ENCODE peak calls at places on chromosome 20, in ten cellular contexts. L is transverse colon, I is lower lobe of right lung, D is GM10248, V is astrocyte of the spinal cord, Q is colonic mucosa, Y is AG09309, A is fibroblast of mammary gland, J is brain microvascular endothelial cell, P is DND-41. B is an unnamed sample.

GRCh38 chr20:20593447-20594170 is 118.8 kb downstream of the RALGAPA2 start:
- DNase-seq in L (no peak), I (peak), D (peak), V (peak), Q (no peak), Y (no peak), A (peak), J (peak), P (peak), B (no peak)

GRCh38 chr20:7499201-7499600 is 441.1 kb downstream of the HAO1 start:
- DNase-seq in L (no peak), I (no peak), D (no peak), V (no peak), Q (no peak), Y (no peak), A (no peak), J (no peak), P (no peak), B (no peak)

GRCh38 chr20:496126-496696 is 33.9 kb upstream of the TBC1D20 start:
- DNase-seq in L (no peak), I (no peak), D (no peak), V (no peak), Q (no peak), Y (peak), A (peak), J (no peak), P (no peak), B (peak)

GRCh38 chr20:45828589-45828988 is 1.5 kb upstream of the TNNC2 start:
- DNase-seq in L (no peak), I (no peak), D (no peak), V (no peak), Q (no peak), Y (no peak), A (no peak), J (no peak), P (no peak), B (no peak)

GRCh38 chr20:9427977-9428607 is 86.3 kb upstream of the LAMP5 start:
- DNase-seq in L (no peak), I (no peak), D (no peak), V (no peak), Q (no peak), Y (no peak), A (no peak), J (no peak), P (no peak), B (no peak)

GRCh38 chr20:51134405-51134804 is 111.5 kb upstream of the KCNG1 start:
- DNase-seq in L (no peak), I (no peak), D (no peak), V (no peak), Q (peak), Y (no peak), A (no peak), J (no peak), P (no peak), B (no peak)

GRCh38 chr20:45957021-45957941 is 14.7 kb downstream of the ZNF335 start:
- DNase-seq in L (no peak), I (peak), D (no peak), V (no peak), Q (no peak), Y (no peak), A (no peak), J (no peak), P (no peak), B (no peak)

GRCh38 chr20:58976095-58976730 is 4.8 kb upstream of the NELFCD start:
- DNase-seq in L (no peak), I (no peak), D (no peak), V (no peak), Q (no peak), Y (no peak), A (no peak), J (no peak), P (no peak), B (no peak)

GRCh38 chr20:16243470-16243869 is 329.8 kb downstream of the KIF16B start:
- DNase-seq in L (no peak), I (no peak), D (no peak), V (no peak), Q (no peak), Y (no peak), A (no peak), J (no peak), P (no peak), B (no peak)

GRCh38 chr20:21099653-21100589 is 6.2 kb downstream of the LINC00237 start:
- DNase-seq in L (peak), I (peak), D (peak), V (no peak), Q (peak), Y (no peak), A (no peak), J (no peak), P (no peak), B (no peak)

GRCh38 chr20:57627972-57628650 is 7.9 kb upstream of the ZBP1 start:
- DNase-seq in L (peak), I (no peak), D (no peak), V (peak), Q (no peak), Y (peak), A (peak), J (peak), P (peak), B (no peak)

GRCh38 chr20:24746351-24746685 is 202.8 kb upstream of the CST7 start:
- DNase-seq in L (peak), I (peak), D (no peak), V (no peak), Q (peak), Y (no peak), A (no peak), J (no peak), P (peak), B (no peak)

GRCh38 chr20:39822667-39823066 is 860.5 kb downstream of the DHX35 start:
- DNase-seq in L (no peak), I (no peak), D (no peak), V (peak), Q (no peak), Y (peak), A (peak), J (peak), P (no peak), B (no peak)

GRCh38 chr20:6954219-6954618 is 186.7 kb downstream of the BMP2 start:
- DNase-seq in L (no peak), I (no peak), D (no peak), V (no peak), Q (no peak), Y (no peak), A (no peak), J (no peak), P (no peak), B (no peak)

GRCh38 chr20:49415664-49416044 is 66.8 kb downstream of the KCNB1 start:
- DNase-seq in L (no peak), I (no peak), D (no peak), V (no peak), Q (no peak), Y (no peak), A (no peak), J (no peak), P (no peak), B (no peak)

GRCh38 chr20:23509580-23509913 is 18.6 kb downstream of the CST8 start:
- DNase-seq in L (no peak), I (no peak), D (no peak), V (no peak), Q (no peak), Y (no peak), A (peak), J (no peak), P (no peak), B (no peak)

GRCh38 chr20:37534401-37535157 is 6.9 kb upstream of the BLCAP start:
- DNase-seq in L (peak), I (no peak), D (peak), V (peak), Q (peak), Y (peak), A (peak), J (peak), P (peak), B (peak)

GRCh38 chr20:8473459-8473858 is 341.4 kb downstream of the PLCB1 start:
- DNase-seq in L (no peak), I (no peak), D (no peak), V (no peak), Q (no peak), Y (no peak), A (peak), J (no peak), P (no peak), B (no peak)

GRCh38 chr20:49572857-49573256 is 4.9 kb upstream of the PTGIS start:
- DNase-seq in L (no peak), I (no peak), D (no peak), V (no peak), Q (no peak), Y (no peak), A (no peak), J (no peak), P (peak), B (no peak)

GRCh38 chr20:889932-890463 is 26.1 kb downstream of the ANGPT4 start:
- DNase-seq in L (no peak), I (no peak), D (no peak), V (no peak), Q (no peak), Y (no peak), A (no peak), J (no peak), P (no peak), B (no peak)

GRCh38 chr20:1897486-1897885 is 2.3 kb downstream of the SIRPA start:
- DNase-seq in L (no peak), I (no peak), D (no peak), V (no peak), Q (peak), Y (no peak), A (peak), J (no peak), P (no peak), B (no peak)

GRCh38 chr20:45500022-45500421 is 15.4 kb downstream of the SPINT3 start:
- DNase-seq in L (peak), I (no peak), D (no peak), V (no peak), Q (peak), Y (no peak), A (no peak), J (no peak), P (no peak), B (no peak)

GRCh38 chr20:44211177-44212039 is 837 bp upstream of the OSER1 start:
- DNase-seq in L (peak), I (no peak), D (peak), V (peak), Q (peak), Y (no peak), A (peak), J (peak), P (no peak), B (no peak)

GRCh38 chr20:44212792-44213191 is 2.2 kb upstream of the OSER1 start:
- DNase-seq in L (no peak), I (no peak), D (no peak), V (no peak), Q (no peak), Y (no peak), A (peak), J (no peak), P (no peak), B (no peak)

GRCh38 chr20:44217342-44218092 is 6.9 kb upstream of the OSER1 start:
- DNase-seq in L (peak), I (peak), D (peak), V (peak), Q (peak), Y (peak), A (peak), J (peak), P (peak), B (peak)

GRCh38 chr20:44218441-44218840 is 7.9 kb upstream of the OSER1 start:
- DNase-seq in L (no peak), I (no peak), D (no peak), V (no peak), Q (no peak), Y (no peak), A (no peak), J (no peak), P (peak), B (no peak)

GRCh38 chr20:44215125-44215524 is 4.6 kb upstream of the OSER1 start:
- DNase-seq in L (peak), I (peak), D (peak), V (peak), Q (peak), Y (no peak), A (peak), J (peak), P (peak), B (no peak)
- TF ChIP-seq CTCF in L (peak), I (peak), D (peak), V (peak), Q (peak), Y (peak), A (peak), J (peak), P (peak), B (peak)

GRCh38 chr20:36107881-36108280 is 46.7 kb upstream of the EPB41L1 start:
- DNase-seq in L (no peak), I (no peak), D (no peak), V (no peak), Q (no peak), Y (no peak), A (no peak), J (no peak), P (no peak), B (no peak)
- TF ChIP-seq CTCF in L (no peak), I (no peak), D (no peak), V (no peak), Q (no peak), Y (no peak), A (no peak), J (no peak), P (no peak), B (no peak)

GRCh38 chr20:63049561-63050221 is 42.9 kb upstream of the BHLHE23 start:
- DNase-seq in L (no peak), I (peak), D (no peak), V (no peak), Q (no peak), Y (no peak), A (no peak), J (no peak), P (no peak), B (no peak)
- TF ChIP-seq CTCF in L (no peak), I (no peak), D (no peak), V (no peak), Q (no peak), Y (no peak), A (no peak), J (no peak), P (no peak), B (no peak)

DNA sequence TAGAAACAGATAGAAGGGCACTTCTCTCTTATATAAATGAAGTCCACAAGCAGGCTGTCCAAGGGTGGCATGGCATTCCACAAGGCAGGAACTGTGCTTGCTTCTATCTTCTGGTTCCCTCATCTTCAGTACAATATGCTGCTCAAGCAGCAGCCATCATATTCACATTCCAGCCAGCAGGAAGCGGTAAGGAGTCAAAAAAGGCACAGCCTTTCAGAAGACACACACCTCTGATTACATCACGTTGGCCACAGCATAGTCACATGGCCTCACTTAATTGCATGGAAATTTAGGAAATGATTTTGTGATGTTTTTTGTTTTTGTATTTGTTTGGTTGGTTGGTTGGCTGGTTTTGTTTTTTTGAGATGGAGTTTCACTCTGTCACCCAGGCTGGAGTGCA is 19.0 kb downstream of the REM1 start:
- DNase-seq in L (no peak), I (no peak), D (no peak), V (no peak), Q (no peak), Y (no peak), A (peak), J (no peak), P (no peak), B (no peak)
- TF ChIP-seq CTCF in L (no peak), I (peak), D (no peak), V (peak), Q (no peak), Y (peak), A (peak), J (peak), P (peak), B (peak)

DNA sequence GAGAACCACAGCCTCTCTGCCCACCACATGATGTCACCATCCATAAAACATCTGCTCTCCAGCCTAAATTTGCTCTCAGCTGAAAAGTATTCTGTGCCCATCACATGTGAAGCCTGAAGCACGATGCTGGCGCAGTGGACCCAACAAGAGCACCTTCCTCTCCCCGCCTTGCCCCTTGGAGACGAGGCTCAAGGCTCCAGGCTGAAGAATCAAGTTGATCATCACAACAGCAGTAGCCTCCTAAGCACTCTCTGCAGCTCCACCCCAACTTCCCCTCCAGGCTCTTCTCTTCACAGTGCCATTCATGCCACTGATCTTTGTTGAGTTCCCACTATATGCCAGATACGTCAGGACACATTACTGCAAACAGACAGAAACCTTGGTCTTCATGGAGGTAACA is 41.5 kb upstream of the ZNF217 start:
- DNase-seq in L (no peak), I (no peak), D (no peak), V (no peak), Q (no peak), Y (no peak), A (no peak), J (no peak), P (peak), B (no peak)
- TF ChIP-seq CTCF in L (no peak), I (no peak), D (no peak), V (no peak), Q (no peak), Y (no peak), A (no peak), J (no peak), P (no peak), B (no peak)

GRCh38 chr20:3694864-3695263 is 13.1 kb upstream of the ADAM33 start:
- DNase-seq in L (no peak), I (no peak), D (no peak), V (no peak), Q (no peak), Y (no peak), A (no peak), J (no peak), P (no peak), B (no peak)

GRCh38 chr20:3696745-3697587 is 15.2 kb upstream of the ADAM33 start:
- DNase-seq in L (no peak), I (peak), D (no peak), V (no peak), Q (no peak), Y (no peak), A (no peak), J (no peak), P (no peak), B (no peak)

GRCh38 chr20:3698511-3699436 is 13.6 kb downstream of the SIGLEC1 start:
- DNase-seq in L (no peak), I (no peak), D (no peak), V (no peak), Q (no peak), Y (no peak), A (no peak), J (no peak), P (no peak), B (no peak)

GRCh38 chr20:3697588-3698235 is 14.7 kb downstream of the SIGLEC1 start:
- DNase-seq in L (no peak), I (no peak), D (no peak), V (no peak), Q (no peak), Y (no peak), A (no peak), J (no peak), P (no peak), B (no peak)

GRCh38 chr20:3696200-3696599 is 14.4 kb upstream of the ADAM33 start:
- DNase-seq in L (no peak), I (no peak), D (no peak), V (no peak), Q (no peak), Y (no peak), A (peak), J (no peak), P (no peak), B (no peak)
- TF ChIP-seq CTCF in L (no peak), I (peak), D (peak), V (peak), Q (no peak), Y (peak), A (peak), J (peak), P (peak), B (peak)

DNA sequence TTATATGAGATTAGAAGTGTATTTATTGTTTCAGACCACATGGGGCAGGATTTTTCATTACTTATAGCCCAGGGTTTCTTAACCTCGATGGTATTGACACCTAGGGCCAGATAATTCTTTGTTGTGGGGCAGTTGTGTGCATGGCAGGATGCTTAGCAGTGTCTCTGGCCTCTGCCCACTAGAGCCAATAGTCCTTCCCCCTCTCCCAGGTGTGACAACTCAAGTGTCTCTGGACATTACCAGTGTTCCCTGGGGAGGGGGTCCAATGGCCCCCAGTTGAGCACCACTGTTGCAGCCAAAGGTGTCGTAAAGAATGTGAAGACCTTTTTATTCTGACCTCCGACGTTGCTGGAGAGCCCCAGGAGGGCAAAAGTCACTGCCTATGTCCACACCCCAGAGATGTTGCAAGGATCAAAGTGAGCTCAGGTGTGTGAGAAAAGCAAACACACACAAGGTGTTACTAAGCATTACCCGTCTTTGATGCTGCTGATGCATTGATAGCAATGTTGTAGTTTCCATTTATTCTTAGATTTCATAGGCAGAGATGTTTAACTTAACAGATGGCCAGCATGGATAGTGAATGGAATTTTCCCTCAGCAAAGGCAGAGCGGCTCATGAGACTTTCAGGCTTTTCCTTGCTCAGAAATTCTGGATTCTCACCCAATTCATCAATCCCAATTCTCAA is 22.2 kb downstream of the BANF2 start:
- DNase-seq in L (peak), I (no peak), D (no peak), V (no peak), Q (peak), Y (no peak), A (peak), J (no peak), P (no peak), B (no peak)
- TF ChIP-seq CTCF in L (peak), I (no peak), D (no peak), V (no peak), Q (no peak), Y (peak), A (no peak), J (peak), P (peak), B (no peak)

DNA sequence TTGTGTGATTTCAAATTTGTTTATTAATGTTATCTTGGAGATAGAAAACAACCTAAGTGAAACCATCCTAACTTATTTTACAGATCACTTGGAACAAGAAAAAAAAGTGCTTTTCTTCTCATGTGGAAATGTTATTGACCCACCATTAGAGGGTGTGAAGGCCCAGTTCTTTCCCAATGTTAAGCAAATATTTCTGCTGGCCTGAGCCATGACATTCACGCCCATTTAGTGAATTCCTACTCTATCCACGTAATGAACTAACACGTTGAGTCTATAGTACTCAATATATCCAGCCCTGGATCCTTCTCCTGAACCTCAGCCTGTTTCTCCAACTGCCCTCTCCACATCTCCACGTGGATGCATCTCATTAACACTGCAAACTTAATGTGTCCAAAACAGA is 180.6 kb upstream of the ZFP64 start:
- DNase-seq in L (no peak), I (no peak), D (no peak), V (no peak), Q (no peak), Y (no peak), A (no peak), J (no peak), P (no peak), B (no peak)
- TF ChIP-seq CTCF in L (no peak), I (no peak), D (no peak), V (no peak), Q (no peak), Y (no peak), A (no peak), J (no peak), P (no peak), B (no peak)